ENCODE peak calls at places on chromosome 1, in six cellular contexts. One of them, this sample, is unnamed. For H3K36me3 and H3K4me1, the result is how much of the 10 kb centered on the place peaks cover.

GRCh38 chr1:183881387-183882084 is 76.6 kb downstream of the RGL1 start:
- DNase-seq in CD8-positive, alpha-beta memory T cell: no peak
- DNase-seq in cardiac muscle cell: peak
- DNase-seq in CD8-positive, alpha-beta T cell: no peak
- DNase-seq in fibroblast of lung: peak
- DNase-seq in endodermal cell: peak
- DNase-seq in this sample: peak

GRCh38 chr1:37157634-37158033 is 123.3 kb upstream of the GRIK3 start:
- DNase-seq in CD8-positive, alpha-beta memory T cell: no peak
- DNase-seq in cardiac muscle cell: no peak
- DNase-seq in CD8-positive, alpha-beta T cell: no peak
- DNase-seq in fibroblast of lung: no peak
- DNase-seq in endodermal cell: no peak
- DNase-seq in this sample: no peak

GRCh38 chr1:28437260-28437923 is 67.9 kb downstream of the PHACTR4 start:
- DNase-seq in CD8-positive, alpha-beta memory T cell: no peak
- DNase-seq in cardiac muscle cell: peak
- DNase-seq in CD8-positive, alpha-beta T cell: no peak
- DNase-seq in fibroblast of lung: peak
- DNase-seq in endodermal cell: peak
- DNase-seq in this sample: no peak

GRCh38 chr1:209895709-209896108 is 42.3 kb upstream of the SYT14 start:
- DNase-seq in CD8-positive, alpha-beta memory T cell: no peak
- DNase-seq in cardiac muscle cell: peak
- DNase-seq in CD8-positive, alpha-beta T cell: no peak
- DNase-seq in fibroblast of lung: peak
- DNase-seq in endodermal cell: no peak
- DNase-seq in this sample: no peak

GRCh38 chr1:2913091-2913490 is 108.2 kb upstream of the ACTRT2 start:
- DNase-seq in CD8-positive, alpha-beta memory T cell: no peak
- DNase-seq in cardiac muscle cell: no peak
- DNase-seq in CD8-positive, alpha-beta T cell: no peak
- DNase-seq in fibroblast of lung: no peak
- DNase-seq in endodermal cell: no peak
- DNase-seq in this sample: no peak

GRCh38 chr1:168689726-168690602 is 39.0 kb downstream of the DPT start:
- DNase-seq in CD8-positive, alpha-beta memory T cell: no peak
- DNase-seq in cardiac muscle cell: peak
- DNase-seq in CD8-positive, alpha-beta T cell: no peak
- DNase-seq in fibroblast of lung: peak
- DNase-seq in endodermal cell: no peak
- DNase-seq in this sample: no peak

GRCh38 chr1:150233359-150234308 is 2.3 kb downstream of the ANP32E start:
- DNase-seq in CD8-positive, alpha-beta memory T cell: peak
- DNase-seq in cardiac muscle cell: peak
- DNase-seq in CD8-positive, alpha-beta T cell: peak
- DNase-seq in fibroblast of lung: peak
- DNase-seq in endodermal cell: peak
- DNase-seq in this sample: peak

GRCh38 chr1:18957532-18958295 is 1.2 kb upstream of the IFFO2 start:
- DNase-seq in CD8-positive, alpha-beta memory T cell: no peak
- DNase-seq in cardiac muscle cell: no peak
- DNase-seq in CD8-positive, alpha-beta T cell: no peak
- DNase-seq in fibroblast of lung: peak
- DNase-seq in endodermal cell: no peak
- DNase-seq in this sample: no peak

GRCh38 chr1:55039342-55040082 is at the start of gene PCSK9:
- DNase-seq in CD8-positive, alpha-beta memory T cell: no peak
- DNase-seq in cardiac muscle cell: peak
- DNase-seq in CD8-positive, alpha-beta T cell: no peak
- DNase-seq in fibroblast of lung: peak
- DNase-seq in endodermal cell: peak
- DNase-seq in this sample: peak

GRCh38 chr1:106022312-106022902 is 1034.1 kb upstream of the PRMT6 start:
- DNase-seq in CD8-positive, alpha-beta memory T cell: no peak
- DNase-seq in cardiac muscle cell: peak
- DNase-seq in CD8-positive, alpha-beta T cell: no peak
- DNase-seq in fibroblast of lung: peak
- DNase-seq in endodermal cell: no peak
- DNase-seq in this sample: no peak

GRCh38 chr1:185567006-185567405 is 167.2 kb upstream of the HMCN1 start:
- DNase-seq in CD8-positive, alpha-beta memory T cell: peak
- DNase-seq in cardiac muscle cell: peak
- DNase-seq in CD8-positive, alpha-beta T cell: peak
- DNase-seq in fibroblast of lung: peak
- DNase-seq in endodermal cell: no peak
- DNase-seq in this sample: no peak

GRCh38 chr1:235612761-235613160 is 36.8 kb downstream of the GNG4 start:
- DNase-seq in CD8-positive, alpha-beta memory T cell: no peak
- DNase-seq in cardiac muscle cell: no peak
- DNase-seq in CD8-positive, alpha-beta T cell: no peak
- DNase-seq in fibroblast of lung: no peak
- DNase-seq in endodermal cell: no peak
- DNase-seq in this sample: no peak

GRCh38 chr1:27598902-27599528 is 4.9 kb downstream of the AHDC1 start:
- DNase-seq in CD8-positive, alpha-beta memory T cell: no peak
- DNase-seq in cardiac muscle cell: peak
- DNase-seq in CD8-positive, alpha-beta T cell: no peak
- DNase-seq in fibroblast of lung: peak
- DNase-seq in endodermal cell: peak
- DNase-seq in this sample: no peak

DNA sequence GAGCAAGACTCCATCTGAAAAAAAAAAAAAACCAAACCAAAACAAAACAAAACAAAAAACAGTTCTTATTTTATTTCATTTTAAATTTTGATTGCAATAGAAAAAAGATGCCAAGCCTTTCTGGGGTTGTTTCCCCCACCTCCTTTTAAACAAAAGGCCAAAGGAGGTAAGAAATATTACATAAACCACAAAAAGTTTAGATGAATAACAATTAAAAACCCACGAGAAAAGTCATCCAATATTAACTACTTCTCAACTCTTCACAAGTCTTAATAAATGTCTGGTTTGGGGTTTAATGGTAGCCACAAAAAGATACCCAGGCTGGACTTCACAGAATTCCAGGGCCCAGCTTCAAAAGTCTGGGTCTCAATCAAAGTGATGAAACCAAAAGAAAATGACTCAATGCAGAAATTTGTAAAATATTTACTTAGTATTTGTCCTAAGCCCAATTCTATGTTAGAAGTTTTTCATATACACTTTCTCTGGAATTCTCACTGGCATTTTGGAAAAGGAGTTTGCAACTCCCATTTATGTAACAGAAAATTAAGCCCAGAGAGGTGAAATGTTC is 47.0 kb upstream of the SDC3 start:
- DNase-seq in CD8-positive, alpha-beta memory T cell: no peak
- DNase-seq in cardiac muscle cell: peak
- DNase-seq in CD8-positive, alpha-beta T cell: no peak
- DNase-seq in fibroblast of lung: peak
- DNase-seq in endodermal cell: no peak
- DNase-seq in this sample: no peak
- H3K36me3 ChIP-seq in CD8-positive, alpha-beta memory T cell: half or more
- H3K36me3 ChIP-seq in cardiac muscle cell: half or more
- H3K36me3 ChIP-seq in CD8-positive, alpha-beta T cell: half or more
- H3K36me3 ChIP-seq in fibroblast of lung: under half
- H3K36me3 ChIP-seq in endodermal cell: half or more
- H3K36me3 ChIP-seq in this sample: half or more

GRCh38 chr1:217079579-217079978 is 356.4 kb upstream of the ESRRG start:
- DNase-seq in CD8-positive, alpha-beta memory T cell: no peak
- DNase-seq in cardiac muscle cell: no peak
- DNase-seq in CD8-positive, alpha-beta T cell: no peak
- DNase-seq in fibroblast of lung: no peak
- DNase-seq in endodermal cell: no peak
- DNase-seq in this sample: no peak
- H3K4me3 ChIP-seq in CD8-positive, alpha-beta memory T cell: no peak
- H3K4me3 ChIP-seq in cardiac muscle cell: no peak
- H3K4me3 ChIP-seq in CD8-positive, alpha-beta T cell: no peak
- H3K4me3 ChIP-seq in fibroblast of lung: no peak
- H3K4me3 ChIP-seq in endodermal cell: no peak
- H3K4me3 ChIP-seq in this sample: no peak

GRCh38 chr1:179089827-179090482 is 8.1 kb downstream of the TOR3A start:
- DNase-seq in CD8-positive, alpha-beta memory T cell: no peak
- DNase-seq in cardiac muscle cell: no peak
- DNase-seq in CD8-positive, alpha-beta T cell: no peak
- DNase-seq in fibroblast of lung: no peak
- DNase-seq in endodermal cell: no peak
- DNase-seq in this sample: no peak
- H3K4me1 ChIP-seq in CD8-positive, alpha-beta memory T cell: under half
- H3K4me1 ChIP-seq in cardiac muscle cell: under half
- H3K4me1 ChIP-seq in CD8-positive, alpha-beta T cell: under half
- H3K4me1 ChIP-seq in fibroblast of lung: under half
- H3K4me1 ChIP-seq in endodermal cell: under half
- H3K4me1 ChIP-seq in this sample: under half

GRCh38 chr1:23515905-23516304 is 15.1 kb downstream of the E2F2 start:
- DNase-seq in CD8-positive, alpha-beta memory T cell: no peak
- DNase-seq in cardiac muscle cell: no peak
- DNase-seq in CD8-positive, alpha-beta T cell: no peak
- DNase-seq in fibroblast of lung: no peak
- DNase-seq in endodermal cell: no peak
- DNase-seq in this sample: no peak

GRCh38 chr1:23509896-23510295 is 21.1 kb downstream of the E2F2 start:
- DNase-seq in CD8-positive, alpha-beta memory T cell: no peak
- DNase-seq in cardiac muscle cell: no peak
- DNase-seq in CD8-positive, alpha-beta T cell: no peak
- DNase-seq in fibroblast of lung: no peak
- DNase-seq in endodermal cell: no peak
- DNase-seq in this sample: no peak

GRCh38 chr1:23517581-23517980 is 13.5 kb downstream of the E2F2 start:
- DNase-seq in CD8-positive, alpha-beta memory T cell: no peak
- DNase-seq in cardiac muscle cell: no peak
- DNase-seq in CD8-positive, alpha-beta T cell: no peak
- DNase-seq in fibroblast of lung: no peak
- DNase-seq in endodermal cell: no peak
- DNase-seq in this sample: no peak

GRCh38 chr1:23514121-23514679 is 16.8 kb downstream of the E2F2 start:
- DNase-seq in CD8-positive, alpha-beta memory T cell: no peak
- DNase-seq in cardiac muscle cell: no peak
- DNase-seq in CD8-positive, alpha-beta T cell: no peak
- DNase-seq in fibroblast of lung: no peak
- DNase-seq in endodermal cell: no peak
- DNase-seq in this sample: no peak
- H3K36me3 ChIP-seq in CD8-positive, alpha-beta memory T cell: under half
- H3K36me3 ChIP-seq in cardiac muscle cell: under half
- H3K36me3 ChIP-seq in CD8-positive, alpha-beta T cell: under half
- H3K36me3 ChIP-seq in fibroblast of lung: under half
- H3K36me3 ChIP-seq in endodermal cell: under half
- H3K36me3 ChIP-seq in this sample: under half

DNA sequence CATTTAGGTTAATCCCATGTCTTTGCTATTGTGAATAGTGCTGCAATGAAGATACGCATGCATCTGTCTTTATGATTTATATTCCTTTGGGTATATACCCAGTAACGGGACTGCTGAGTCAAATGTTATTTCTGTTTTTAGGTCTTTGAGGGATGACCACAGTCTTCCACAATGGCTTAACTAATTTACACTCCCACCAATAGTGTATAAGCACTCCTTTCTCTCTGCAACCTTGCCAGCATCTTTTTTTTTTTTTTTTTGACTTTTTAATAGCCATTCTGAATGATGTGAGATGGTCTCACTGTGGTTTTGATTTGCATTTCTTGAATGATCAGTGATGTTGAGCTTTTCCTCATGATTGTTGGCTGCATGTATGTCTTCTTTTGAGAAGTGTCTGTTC is 33.5 kb downstream of the ASH1L start:
- DNase-seq in CD8-positive, alpha-beta memory T cell: no peak
- DNase-seq in cardiac muscle cell: no peak
- DNase-seq in CD8-positive, alpha-beta T cell: no peak
- DNase-seq in fibroblast of lung: peak
- DNase-seq in endodermal cell: no peak
- DNase-seq in this sample: no peak
- H3K4me3 ChIP-seq in CD8-positive, alpha-beta memory T cell: no peak
- H3K4me3 ChIP-seq in cardiac muscle cell: no peak
- H3K4me3 ChIP-seq in CD8-positive, alpha-beta T cell: no peak
- H3K4me3 ChIP-seq in fibroblast of lung: no peak
- H3K4me3 ChIP-seq in endodermal cell: no peak
- H3K4me3 ChIP-seq in this sample: no peak

This sample was measured in upper lobe of right lung.